ENCODE peak calls at places on chromosomes 11 and 22, in six cellular contexts. F is A549, Z is K562, V is HCT116, H is HepG2, D is GM12878. C is an unnamed sample.

GRCh38 chr22:22703715-22704114 is 59.3 kb downstream of the GGTLC2 start:
- DNase-seq in F (peak; percentile 61), Z (no peak), V (no peak), H (no peak), D (no peak), C (no peak)

GRCh38 chr11:17822021-17822781 is 87.6 kb downstream of the KCNC1 start:
- DNase-seq in F (no peak), Z (no peak), V (no peak), H (no peak), D (no peak), C (no peak)

GRCh38 chr22:27416553-27417427 is 384.8 kb downstream of the MN1 start:
- DNase-seq in F (peak; percentile 20), Z (no peak), V (no peak), H (no peak), D (no peak), C (peak; percentile 66)

GRCh38 chr11:68657021-68657780 is 27.1 kb upstream of the GAL start:
- DNase-seq in F (no peak), Z (no peak), V (no peak), H (no peak), D (no peak), C (no peak)

GRCh38 chr11:3609416-3610265 is 32.2 kb downstream of the ART5 start:
- DNase-seq in F (peak; percentile 47), Z (peak; percentile 68), V (peak; percentile 35), H (peak; percentile 13), D (no peak), C (peak; percentile 75)

GRCh38 chr22:19715286-19715939 is 1.1 kb downstream of the SEPTIN5 start:
- DNase-seq in F (no peak), Z (no peak), V (no peak), H (no peak), D (no peak), C (no peak)

GRCh38 chr22:24053481-24054226 is 42.5 kb downstream of the CABIN1 start:
- DNase-seq in F (no peak), Z (no peak), V (no peak), H (no peak), D (peak; percentile 15), C (no peak)

GRCh38 chr11:105177658-105178057 is 38.1 kb upstream of the CARD18 start:
- DNase-seq in F (peak; percentile 4), Z (no peak), V (no peak), H (no peak), D (no peak), C (no peak)

GRCh38 chr11:113014731-113015455 is 53.7 kb downstream of the NCAM1 start:
- DNase-seq in F (no peak), Z (no peak), V (no peak), H (no peak), D (no peak), C (peak; percentile 49)

GRCh38 chr22:40415531-40416266 is 45.3 kb downstream of the SGSM3 start:
- DNase-seq in F (no peak), Z (no peak), V (no peak), H (no peak), D (no peak), C (no peak)

GRCh38 chr11:73288197-73288872 is 16.2 kb downstream of the P2RY6 start:
- DNase-seq in F (no peak), Z (no peak), V (no peak), H (no peak), D (no peak), C (no peak)

GRCh38 chr11:108853864-108854263 is 189.0 kb downstream of the DDX10 start:
- DNase-seq in F (no peak), Z (no peak), V (no peak), H (no peak), D (no peak), C (no peak)

GRCh38 chr22:27198518-27199035 is 541.2 kb downstream of the MIAT start:
- DNase-seq in F (no peak), Z (no peak), V (no peak), H (no peak), D (no peak), C (no peak)

GRCh38 chr11:65643971-65644370 is 6.1 kb downstream of the SIPA1 start:
- DNase-seq in F (peak; percentile 41), Z (peak; percentile 64), V (no peak), H (no peak), D (no peak), C (no peak)

GRCh38 chr11:105466582-105467228 is 143.2 kb upstream of the GRIA4 start:
- DNase-seq in F (no peak), Z (no peak), V (peak; percentile 16), H (peak; percentile 4), D (no peak), C (no peak)

GRCh38 chr22:50314455-50315288 is 7.2 kb upstream of the PLXNB2 start:
- DNase-seq in F (no peak), Z (peak; percentile 52), V (no peak), H (no peak), D (peak; percentile 84), C (peak; percentile 22)

GRCh38 chr22:33582822-33583400 is 337.4 kb downstream of the LARGE1 start:
- DNase-seq in F (no peak), Z (no peak), V (no peak), H (no peak), D (no peak), C (no peak)

GRCh38 chr11:15180212-15180814 is 65.6 kb downstream of the INSC start:
- DNase-seq in F (no peak), Z (no peak), V (no peak), H (no peak), D (no peak), C (no peak)

GRCh38 chr11:67656278-67656922 is 5.9 kb upstream of the ACY3 start:
- DNase-seq in F (peak; percentile 59), Z (no peak), V (no peak), H (no peak), D (peak; percentile 49), C (no peak)

GRCh38 chr11:101497292-101497691 is 86.5 kb downstream of the TRPC6 start:
- DNase-seq in F (no peak), Z (no peak), V (no peak), H (no peak), D (no peak), C (no peak)

GRCh38 chr11:30911247-30911646 is 325.1 kb upstream of the MPPED2 start:
- DNase-seq in F (no peak), Z (no peak), V (no peak), H (no peak), D (no peak), C (no peak)

GRCh38 chr11:109853156-109853776 is 239.9 kb upstream of the ZC3H12C start:
- DNase-seq in F (peak; percentile 67), Z (peak; percentile 13), V (peak; percentile 79), H (peak; percentile 15), D (peak; percentile 56), C (no peak)

GRCh38 chr11:10666976-10667892 is 26.3 kb downstream of the IRAG1 start:
- DNase-seq in F (no peak), Z (no peak), V (no peak), H (no peak), D (no peak), C (no peak)
- TF ChIP-seq REST in F (no peak), Z (no peak), V (no peak), H (no peak), D (no peak), C (no peak)

GRCh38 chr11:70184396-70184795 is 18.7 kb upstream of the FADD start:
- DNase-seq in F (no peak), Z (no peak), V (no peak), H (no peak), D (no peak), C (no peak)

GRCh38 chr11:70183483-70184176 is 19.5 kb upstream of the FADD start:
- DNase-seq in F (no peak), Z (no peak), V (no peak), H (no peak), D (no peak), C (no peak)

GRCh38 chr11:70183032-70183431 is 20.1 kb upstream of the FADD start:
- DNase-seq in F (no peak), Z (no peak), V (no peak), H (no peak), D (no peak), C (no peak)

GRCh38 chr11:70180906-70181305 is 22.2 kb upstream of the FADD start:
- DNase-seq in F (no peak), Z (no peak), V (no peak), H (no peak), D (no peak), C (no peak)

DNA sequence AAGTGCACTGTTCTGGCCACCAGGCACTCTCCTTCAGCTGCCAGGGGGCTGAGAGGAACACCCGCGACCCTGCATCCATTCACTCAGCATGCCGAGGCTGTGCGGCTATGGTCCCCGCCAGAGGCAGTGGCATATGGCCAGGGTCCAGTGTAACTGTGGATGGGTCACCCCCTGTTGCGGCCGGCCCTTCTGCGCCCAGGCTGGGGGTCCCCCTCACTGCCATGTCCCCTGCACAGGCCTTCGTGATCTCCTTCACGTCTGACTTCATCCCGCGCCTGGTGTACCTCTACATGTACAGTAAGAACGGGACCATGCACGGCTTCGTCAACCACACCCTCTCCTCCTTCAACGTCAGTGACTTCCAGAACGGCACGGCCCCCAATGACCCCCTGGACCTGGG is 20.8 kb upstream of the FADD start:
- DNase-seq in F (no peak), Z (no peak), V (no peak), H (no peak), D (no peak), C (no peak)
- TF ChIP-seq RAD21 in F (no peak), Z (no peak), V (no peak), H (no peak), D (no peak), C (no peak)

GRCh38 chr11:106818416-106818815 is 199.9 kb downstream of the GUCY1A2 start:
- DNase-seq in F (no peak), Z (no peak), V (no peak), H (no peak), D (no peak), C (no peak)

GRCh38 chr11:106821291-106821690 is 197.0 kb downstream of the GUCY1A2 start:
- DNase-seq in F (no peak), Z (no peak), V (no peak), H (no peak), D (no peak), C (no peak)
- TF ChIP-seq REST in F (no peak), Z (no peak), V (no peak), H (no peak), D (no peak), C (no peak)

GRCh38 chr11:47955356-47955755 is 25.0 kb upstream of the PTPRJ start:
- DNase-seq in F (no peak), Z (no peak), V (no peak), H (no peak), D (no peak), C (no peak)

GRCh38 chr11:47944555-47945128 is 35.7 kb upstream of the PTPRJ start:
- DNase-seq in F (no peak), Z (no peak), V (no peak), H (no peak), D (no peak), C (no peak)

GRCh38 chr11:47946682-47947575 is 33.4 kb upstream of the PTPRJ start:
- DNase-seq in F (peak; percentile 95), Z (peak; percentile 86), V (peak; percentile 84), H (no peak), D (no peak), C (no peak)

GRCh38 chr11:47948137-47948536 is 32.2 kb upstream of the PTPRJ start:
- DNase-seq in F (peak; percentile 68), Z (peak; percentile 70), V (no peak), H (no peak), D (no peak), C (no peak)

DNA sequence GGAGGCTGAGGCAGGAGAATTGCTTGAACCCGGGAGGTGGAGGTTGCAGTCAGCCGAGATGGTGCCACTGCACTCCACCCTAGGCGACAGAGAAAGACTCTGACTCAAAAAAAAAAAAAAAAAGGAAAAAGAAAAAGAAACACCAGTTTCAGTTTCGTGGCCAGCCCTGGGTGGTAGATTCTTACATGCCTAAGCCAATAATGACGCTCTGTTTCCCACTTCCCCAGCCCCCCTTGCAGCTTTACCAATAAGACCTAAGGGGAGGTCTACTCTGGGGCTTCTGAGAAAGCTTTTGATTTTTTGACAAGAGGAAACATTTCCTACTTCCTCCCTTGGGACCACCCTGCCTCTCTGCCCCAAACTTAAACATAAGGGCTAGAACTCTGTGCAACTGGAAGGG is 30.0 kb upstream of the PTPRJ start:
- DNase-seq in F (no peak), Z (no peak), V (no peak), H (no peak), D (peak; percentile 11), C (no peak)
- TF ChIP-seq RAD21 in F (no peak), Z (no peak), V (no peak), H (no peak), D (no peak), C (no peak)